ENCODE peak calls at places on chromosomes 4 and X, in nine cellular contexts. One of them, this sample, is unnamed.

GRCh38 chr4:107890779-107891178 is 40.6 kb upstream of the CYP2U1 start:
- DNase-seq in pancreas: no peak
- DNase-seq in GM23338: peak
- DNase-seq in endodermal cell: peak
- DNase-seq in hepatocyte: no peak
- DNase-seq in Panc1: no peak
- DNase-seq in mesendoderm: no peak
- DNase-seq in CD8-positive, alpha-beta T cell: no peak
- DNase-seq in A549: no peak
- DNase-seq in this sample: no peak

GRCh38 chr4:52098618-52099017 is 47.5 kb downstream of the SPATA18 start:
- DNase-seq in pancreas: no peak
- DNase-seq in GM23338: no peak
- DNase-seq in endodermal cell: no peak
- DNase-seq in hepatocyte: no peak
- DNase-seq in Panc1: no peak
- DNase-seq in mesendoderm: no peak
- DNase-seq in CD8-positive, alpha-beta T cell: no peak
- DNase-seq in A549: no peak
- DNase-seq in this sample: no peak

GRCh38 chr4:176270669-176271068 is 1.6 kb upstream of the ASB5 start:
- DNase-seq in pancreas: no peak
- DNase-seq in GM23338: no peak
- DNase-seq in endodermal cell: no peak
- DNase-seq in hepatocyte: peak
- DNase-seq in Panc1: peak
- DNase-seq in mesendoderm: peak
- DNase-seq in CD8-positive, alpha-beta T cell: no peak
- DNase-seq in A549: peak
- DNase-seq in this sample: no peak

GRCh38 chr4:38371391-38371851 is 292.6 kb upstream of the KLF3 start:
- DNase-seq in pancreas: no peak
- DNase-seq in GM23338: no peak
- DNase-seq in endodermal cell: no peak
- DNase-seq in hepatocyte: peak
- DNase-seq in Panc1: no peak
- DNase-seq in mesendoderm: peak
- DNase-seq in CD8-positive, alpha-beta T cell: no peak
- DNase-seq in A549: no peak
- DNase-seq in this sample: no peak

GRCh38 chr4:3774253-3774883 is 8.2 kb downstream of the ADRA2C start:
- DNase-seq in pancreas: no peak
- DNase-seq in GM23338: no peak
- DNase-seq in endodermal cell: no peak
- DNase-seq in hepatocyte: no peak
- DNase-seq in Panc1: no peak
- DNase-seq in mesendoderm: no peak
- DNase-seq in CD8-positive, alpha-beta T cell: no peak
- DNase-seq in A549: no peak
- DNase-seq in this sample: no peak

GRCh38 chr4:112898357-112899141 is 150.9 kb upstream of the ANK2 start:
- DNase-seq in pancreas: no peak
- DNase-seq in GM23338: peak
- DNase-seq in endodermal cell: no peak
- DNase-seq in hepatocyte: no peak
- DNase-seq in Panc1: no peak
- DNase-seq in mesendoderm: peak
- DNase-seq in CD8-positive, alpha-beta T cell: no peak
- DNase-seq in A549: no peak
- DNase-seq in this sample: no peak

GRCh38 chr4:182513534-182514291 is 270.5 kb downstream of the TENM3 start:
- DNase-seq in pancreas: no peak
- DNase-seq in GM23338: no peak
- DNase-seq in endodermal cell: no peak
- DNase-seq in hepatocyte: no peak
- DNase-seq in Panc1: no peak
- DNase-seq in mesendoderm: no peak
- DNase-seq in CD8-positive, alpha-beta T cell: no peak
- DNase-seq in A549: no peak
- DNase-seq in this sample: no peak

GRCh38 chr4:71689822-71690221 is 94.1 kb downstream of the GC start:
- DNase-seq in pancreas: no peak
- DNase-seq in GM23338: no peak
- DNase-seq in endodermal cell: peak
- DNase-seq in hepatocyte: no peak
- DNase-seq in Panc1: no peak
- DNase-seq in mesendoderm: peak
- DNase-seq in CD8-positive, alpha-beta T cell: no peak
- DNase-seq in A549: no peak
- DNase-seq in this sample: no peak

GRCh38 chr4:167308876-167309275 is 74.6 kb upstream of the SPOCK3 start:
- DNase-seq in pancreas: no peak
- DNase-seq in GM23338: no peak
- DNase-seq in endodermal cell: no peak
- DNase-seq in hepatocyte: no peak
- DNase-seq in Panc1: no peak
- DNase-seq in mesendoderm: no peak
- DNase-seq in CD8-positive, alpha-beta T cell: no peak
- DNase-seq in A549: no peak
- DNase-seq in this sample: no peak

GRCh38 chrX:15299945-15300851 is 15.2 kb downstream of the ASB11 start:
- DNase-seq in pancreas: no peak
- DNase-seq in GM23338: peak
- DNase-seq in endodermal cell: no peak
- DNase-seq in hepatocyte: peak
- DNase-seq in Panc1: no peak
- DNase-seq in mesendoderm: peak
- DNase-seq in CD8-positive, alpha-beta T cell: no peak
- DNase-seq in A549: peak
- DNase-seq in this sample: no peak

GRCh38 chr4:27828843-27829242 is 968.2 kb downstream of the STIM2 start:
- DNase-seq in pancreas: no peak
- DNase-seq in GM23338: peak
- DNase-seq in endodermal cell: no peak
- DNase-seq in hepatocyte: no peak
- DNase-seq in Panc1: no peak
- DNase-seq in mesendoderm: peak
- DNase-seq in CD8-positive, alpha-beta T cell: no peak
- DNase-seq in A549: no peak
- DNase-seq in this sample: no peak

GRCh38 chrX:129743835-129744234 is 5.1 kb downstream of the XPNPEP2 start:
- DNase-seq in pancreas: no peak
- DNase-seq in GM23338: no peak
- DNase-seq in endodermal cell: no peak
- DNase-seq in hepatocyte: no peak
- DNase-seq in Panc1: no peak
- DNase-seq in mesendoderm: no peak
- DNase-seq in CD8-positive, alpha-beta T cell: no peak
- DNase-seq in A549: no peak
- DNase-seq in this sample: no peak

GRCh38 chr4:39256436-39256835 is 74.1 kb downstream of the WDR19 start:
- DNase-seq in pancreas: no peak
- DNase-seq in GM23338: no peak
- DNase-seq in endodermal cell: no peak
- DNase-seq in hepatocyte: no peak
- DNase-seq in Panc1: no peak
- DNase-seq in mesendoderm: peak
- DNase-seq in CD8-positive, alpha-beta T cell: no peak
- DNase-seq in A549: no peak
- DNase-seq in this sample: no peak

GRCh38 chrX:44043496-44043895 is 70.3 kb upstream of the NDP start:
- DNase-seq in pancreas: no peak
- DNase-seq in GM23338: no peak
- DNase-seq in endodermal cell: no peak
- DNase-seq in hepatocyte: no peak
- DNase-seq in Panc1: no peak
- DNase-seq in mesendoderm: no peak
- DNase-seq in CD8-positive, alpha-beta T cell: no peak
- DNase-seq in A549: no peak
- DNase-seq in this sample: no peak

GRCh38 chr4:13627185-13627605 is 330 bp downstream of the BOD1L1 start:
- DNase-seq in pancreas: no peak
- DNase-seq in GM23338: peak
- DNase-seq in endodermal cell: no peak
- DNase-seq in hepatocyte: no peak
- DNase-seq in Panc1: no peak
- DNase-seq in mesendoderm: peak
- DNase-seq in CD8-positive, alpha-beta T cell: peak
- DNase-seq in A549: no peak
- DNase-seq in this sample: no peak

GRCh38 chr4:110155632-110156031 is 42.8 kb downstream of the ELOVL6 start:
- DNase-seq in pancreas: no peak
- DNase-seq in GM23338: no peak
- DNase-seq in endodermal cell: no peak
- DNase-seq in hepatocyte: no peak
- DNase-seq in Panc1: no peak
- DNase-seq in mesendoderm: no peak
- DNase-seq in CD8-positive, alpha-beta T cell: no peak
- DNase-seq in A549: no peak
- DNase-seq in this sample: no peak

GRCh38 chrX:65522739-65523372 is 11.7 kb downstream of the LAS1L start:
- DNase-seq in pancreas: no peak
- DNase-seq in GM23338: no peak
- DNase-seq in endodermal cell: no peak
- DNase-seq in hepatocyte: no peak
- DNase-seq in Panc1: no peak
- DNase-seq in mesendoderm: no peak
- DNase-seq in CD8-positive, alpha-beta T cell: no peak
- DNase-seq in A549: no peak
- DNase-seq in this sample: no peak

GRCh38 chrX:24513416-24513815 is 48.3 kb downstream of the PDK3 start:
- DNase-seq in pancreas: no peak
- DNase-seq in GM23338: no peak
- DNase-seq in endodermal cell: no peak
- DNase-seq in hepatocyte: no peak
- DNase-seq in Panc1: no peak
- DNase-seq in mesendoderm: no peak
- DNase-seq in CD8-positive, alpha-beta T cell: no peak
- DNase-seq in A549: no peak
- DNase-seq in this sample: no peak

GRCh38 chr4:6808259-6808658 is 25.7 kb downstream of the KIAA0232 start:
- DNase-seq in pancreas: no peak
- DNase-seq in GM23338: no peak
- DNase-seq in endodermal cell: no peak
- DNase-seq in hepatocyte: no peak
- DNase-seq in Panc1: no peak
- DNase-seq in mesendoderm: no peak
- DNase-seq in CD8-positive, alpha-beta T cell: no peak
- DNase-seq in A549: no peak
- DNase-seq in this sample: no peak
- H3K27ac ChIP-seq in pancreas: no peak
- H3K27ac ChIP-seq in GM23338: no peak
- H3K27ac ChIP-seq in endodermal cell: no peak
- H3K27ac ChIP-seq in hepatocyte: no peak
- H3K27ac ChIP-seq in Panc1: no peak
- H3K27ac ChIP-seq in mesendoderm: no peak
- H3K27ac ChIP-seq in CD8-positive, alpha-beta T cell: no peak
- H3K27ac ChIP-seq in A549: no peak
- H3K27ac ChIP-seq in this sample: no peak

DNA sequence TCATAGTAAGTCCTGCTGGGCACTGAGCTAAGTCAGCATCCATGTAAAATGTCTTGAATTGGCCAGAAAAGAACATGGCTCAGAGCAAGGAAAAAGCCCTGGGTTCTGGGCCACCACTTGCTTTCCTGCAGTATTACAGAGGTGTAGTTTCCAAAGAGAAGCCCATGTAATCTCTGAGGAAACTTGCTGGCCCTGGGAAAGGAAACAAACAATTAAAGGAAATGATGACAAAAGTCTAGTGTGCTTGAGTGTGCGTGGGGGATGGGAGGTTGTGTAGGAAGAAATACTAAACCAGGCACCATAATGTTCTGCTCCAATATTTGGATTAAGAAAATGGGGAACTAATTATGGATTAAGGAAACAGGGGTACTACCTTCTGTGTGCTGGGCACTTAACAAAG is 39.5 kb upstream of the SMIM10L2A start:
- DNase-seq in pancreas: no peak
- DNase-seq in GM23338: no peak
- DNase-seq in endodermal cell: no peak
- DNase-seq in hepatocyte: no peak
- DNase-seq in Panc1: no peak
- DNase-seq in mesendoderm: no peak
- DNase-seq in CD8-positive, alpha-beta T cell: no peak
- DNase-seq in A549: no peak
- DNase-seq in this sample: no peak
- H3K27ac ChIP-seq in pancreas: no peak
- H3K27ac ChIP-seq in GM23338: no peak
- H3K27ac ChIP-seq in endodermal cell: no peak
- H3K27ac ChIP-seq in hepatocyte: no peak
- H3K27ac ChIP-seq in Panc1: no peak
- H3K27ac ChIP-seq in mesendoderm: no peak
- H3K27ac ChIP-seq in CD8-positive, alpha-beta T cell: no peak
- H3K27ac ChIP-seq in A549: no peak
- H3K27ac ChIP-seq in this sample: no peak

GRCh38 chrX:19839770-19840254 is 47.6 kb downstream of the SH3KBP1 start:
- DNase-seq in pancreas: no peak
- DNase-seq in GM23338: no peak
- DNase-seq in endodermal cell: no peak
- DNase-seq in hepatocyte: no peak
- DNase-seq in Panc1: no peak
- DNase-seq in mesendoderm: no peak
- DNase-seq in CD8-positive, alpha-beta T cell: no peak
- DNase-seq in A549: no peak
- DNase-seq in this sample: no peak
- H3K27ac ChIP-seq in pancreas: no peak
- H3K27ac ChIP-seq in GM23338: no peak
- H3K27ac ChIP-seq in endodermal cell: no peak
- H3K27ac ChIP-seq in hepatocyte: no peak
- H3K27ac ChIP-seq in Panc1: no peak
- H3K27ac ChIP-seq in mesendoderm: no peak
- H3K27ac ChIP-seq in CD8-positive, alpha-beta T cell: no peak
- H3K27ac ChIP-seq in A549: no peak
- H3K27ac ChIP-seq in this sample: no peak

DNA sequence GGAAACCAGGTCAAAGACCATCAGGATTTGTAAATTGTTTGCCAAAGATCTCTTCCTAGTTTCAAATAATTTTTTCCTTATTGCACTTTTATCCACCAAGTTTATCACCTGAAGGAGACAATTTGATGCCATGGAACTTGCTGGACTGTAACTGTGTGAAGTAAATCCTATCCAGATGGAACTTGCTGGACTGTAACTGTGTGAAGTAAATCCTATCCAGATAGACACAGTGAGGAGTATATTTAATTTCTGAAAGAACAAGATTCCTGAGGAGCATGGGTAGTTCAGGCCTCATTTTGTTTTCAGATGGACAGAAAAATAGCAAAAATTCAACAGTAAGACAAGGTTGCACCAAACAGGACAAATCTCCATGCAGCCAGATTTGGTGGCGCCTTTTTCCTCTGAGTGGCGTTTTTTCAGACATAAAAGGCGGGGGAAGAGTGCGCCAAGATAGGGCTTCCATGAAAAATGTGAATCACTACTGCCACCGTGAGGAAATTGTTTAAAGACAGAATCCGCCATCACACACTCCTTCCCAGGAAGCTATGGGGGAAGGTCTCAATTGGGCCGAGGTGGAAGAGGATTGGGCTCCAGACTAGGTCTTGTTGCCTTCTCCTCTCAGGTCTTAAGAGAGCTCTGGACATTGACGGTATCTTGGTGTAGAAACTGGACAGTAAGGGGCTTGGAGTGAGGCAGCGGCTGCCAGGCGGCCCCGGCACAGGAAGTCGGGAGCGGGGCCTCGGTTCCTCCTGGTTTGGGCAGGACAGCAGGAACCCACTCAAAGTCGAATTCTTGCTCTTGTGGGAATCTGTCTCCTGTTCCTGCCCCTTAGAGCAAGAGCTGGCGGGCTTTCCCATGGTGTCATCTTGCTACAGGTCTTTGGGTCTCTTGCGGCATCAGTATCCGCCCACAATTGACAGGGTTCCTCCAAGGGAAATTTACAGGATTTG is 234.7 kb downstream of the OR13H1 start:
- DNase-seq in pancreas: no peak
- DNase-seq in GM23338: no peak
- DNase-seq in endodermal cell: no peak
- DNase-seq in hepatocyte: no peak
- DNase-seq in Panc1: no peak
- DNase-seq in mesendoderm: peak
- DNase-seq in CD8-positive, alpha-beta T cell: no peak
- DNase-seq in A549: peak
- DNase-seq in this sample: no peak
- H3K27ac ChIP-seq in pancreas: peak
- H3K27ac ChIP-seq in GM23338: no peak
- H3K27ac ChIP-seq in endodermal cell: no peak
- H3K27ac ChIP-seq in hepatocyte: no peak
- H3K27ac ChIP-seq in Panc1: peak
- H3K27ac ChIP-seq in mesendoderm: no peak
- H3K27ac ChIP-seq in CD8-positive, alpha-beta T cell: no peak
- H3K27ac ChIP-seq in A549: peak
- H3K27ac ChIP-seq in this sample: peak